ENCODE peak calls at places on chromosomes 4 and X, in four cellular contexts. One of them, this sample, is unnamed.

GRCh38 chrX:25427873-25428555 is 412.2 kb upstream of the ARX start:
- DNase-seq in A549: no peak
- DNase-seq in K562: no peak
- DNase-seq in HepG2: no peak
- DNase-seq in this sample: peak; percentile 66

GRCh38 chrX:1582686-1583437 is 8.5 kb upstream of the AKAP17A start:
- DNase-seq in A549: peak; percentile 69
- DNase-seq in HepG2: peak; percentile 63
- DNase-seq in K562: no peak
- DNase-seq in this sample: no peak

GRCh38 chrX:9681422-9681821 is 84.2 kb downstream of the GPR143 start:
- DNase-seq in HepG2: no peak
- DNase-seq in A549: no peak
- DNase-seq in K562: no peak
- DNase-seq in this sample: no peak

GRCh38 chr4:182642831-182643230 is 274.4 kb downstream of the DCTD start:
- DNase-seq in HepG2: peak; percentile 9
- DNase-seq in K562: no peak
- DNase-seq in A549: peak; percentile 0
- DNase-seq in this sample: no peak

GRCh38 chrX:40097492-40098263 is at the start of gene BCOR:
- DNase-seq in K562: peak; percentile 60
- DNase-seq in HepG2: no peak
- DNase-seq in A549: peak; percentile 80
- DNase-seq in this sample: no peak

GRCh38 chr4:106314960-106315359 is 1.0 kb downstream of the TBCK start:
- DNase-seq in K562: no peak
- DNase-seq in A549: no peak
- DNase-seq in HepG2: no peak
- DNase-seq in this sample: no peak

GRCh38 chrX:40065291-40066046 is 32.3 kb downstream of the BCOR start:
- DNase-seq in A549: no peak
- DNase-seq in K562: no peak
- DNase-seq in HepG2: no peak
- DNase-seq in this sample: no peak

GRCh38 chrX:36978886-36979285 is 29.3 kb upstream of the FAM47C start:
- DNase-seq in HepG2: no peak
- DNase-seq in A549: no peak
- DNase-seq in K562: no peak
- DNase-seq in this sample: no peak

GRCh38 chr4:17894421-17894820 is 83.6 kb downstream of the NCAPG start:
- DNase-seq in A549: no peak
- DNase-seq in HepG2: no peak
- DNase-seq in K562: no peak
- DNase-seq in this sample: no peak

GRCh38 chr4:1225272-1226166 is 23.4 kb downstream of the CTBP1 start:
- DNase-seq in K562: no peak
- DNase-seq in A549: no peak
- DNase-seq in HepG2: no peak
- DNase-seq in this sample: no peak

GRCh38 chr4:109665783-109666455 is 37.3 kb downstream of the CASP6 start:
- DNase-seq in A549: no peak
- DNase-seq in K562: no peak
- DNase-seq in HepG2: no peak
- DNase-seq in this sample: no peak

GRCh38 chrX:111168314-111168713 is 72.3 kb downstream of the PAK3 start:
- DNase-seq in A549: peak; percentile 25
- DNase-seq in K562: no peak
- DNase-seq in HepG2: peak; percentile 0
- DNase-seq in this sample: no peak

GRCh38 chr4:176939445-176939844 is 146.7 kb upstream of the VEGFC start:
- DNase-seq in K562: no peak
- DNase-seq in HepG2: no peak
- DNase-seq in A549: no peak
- DNase-seq in this sample: no peak

GRCh38 chrX:13357925-13358324 is 38.1 kb upstream of the ATXN3L start:
- DNase-seq in K562: no peak
- DNase-seq in HepG2: no peak
- DNase-seq in A549: no peak
- DNase-seq in this sample: no peak

GRCh38 chr4:140150636-140150885 is 3.4 kb downstream of the MAML3 start:
- DNase-seq in K562: no peak
- DNase-seq in HepG2: no peak
- DNase-seq in A549: no peak
- DNase-seq in this sample: no peak

GRCh38 chr4:139835006-139835405 is 169.4 kb downstream of the MGST2 start:
- DNase-seq in A549: no peak
- DNase-seq in HepG2: peak; percentile 32
- DNase-seq in K562: no peak
- DNase-seq in this sample: no peak

GRCh38 chr4:21134994-21135393 is 434.7 kb downstream of the PACRGL start:
- DNase-seq in K562: no peak
- DNase-seq in A549: peak; percentile 1
- DNase-seq in HepG2: no peak
- DNase-seq in this sample: no peak

GRCh38 chr4:68079918-68080317 is 49.8 kb downstream of the TMPRSS11F start:
- DNase-seq in K562: no peak
- DNase-seq in A549: no peak
- DNase-seq in HepG2: no peak
- DNase-seq in this sample: no peak
- TF ChIP-seq CTCF in K562: no peak
- TF ChIP-seq CTCF in A549: no peak
- TF ChIP-seq CTCF in HepG2: no peak
- TF ChIP-seq CTCF in this sample: peak; percentile 11

GRCh38 chr4:124203613-124204284 is 508.8 kb downstream of the ANKRD50 start:
- DNase-seq in K562: no peak
- DNase-seq in A549: no peak
- DNase-seq in HepG2: no peak
- DNase-seq in this sample: no peak

GRCh38 chr4:124202106-124202505 is 510.4 kb downstream of the ANKRD50 start:
- DNase-seq in HepG2: no peak
- DNase-seq in K562: no peak
- DNase-seq in A549: no peak
- DNase-seq in this sample: no peak

GRCh38 chr4:124199185-124199584 is 513.3 kb downstream of the ANKRD50 start:
- DNase-seq in HepG2: no peak
- DNase-seq in A549: no peak
- DNase-seq in K562: no peak
- DNase-seq in this sample: no peak

GRCh38 chr4:124199755-124200154 is 512.8 kb downstream of the ANKRD50 start:
- DNase-seq in A549: no peak
- DNase-seq in HepG2: no peak
- DNase-seq in K562: no peak
- DNase-seq in this sample: no peak
- TF ChIP-seq RNF2 in A549: no peak
- TF ChIP-seq RNF2 in HepG2: no peak
- TF ChIP-seq RNF2 in K562: no peak
- TF ChIP-seq RNF2 in this sample: no peak

DNA sequence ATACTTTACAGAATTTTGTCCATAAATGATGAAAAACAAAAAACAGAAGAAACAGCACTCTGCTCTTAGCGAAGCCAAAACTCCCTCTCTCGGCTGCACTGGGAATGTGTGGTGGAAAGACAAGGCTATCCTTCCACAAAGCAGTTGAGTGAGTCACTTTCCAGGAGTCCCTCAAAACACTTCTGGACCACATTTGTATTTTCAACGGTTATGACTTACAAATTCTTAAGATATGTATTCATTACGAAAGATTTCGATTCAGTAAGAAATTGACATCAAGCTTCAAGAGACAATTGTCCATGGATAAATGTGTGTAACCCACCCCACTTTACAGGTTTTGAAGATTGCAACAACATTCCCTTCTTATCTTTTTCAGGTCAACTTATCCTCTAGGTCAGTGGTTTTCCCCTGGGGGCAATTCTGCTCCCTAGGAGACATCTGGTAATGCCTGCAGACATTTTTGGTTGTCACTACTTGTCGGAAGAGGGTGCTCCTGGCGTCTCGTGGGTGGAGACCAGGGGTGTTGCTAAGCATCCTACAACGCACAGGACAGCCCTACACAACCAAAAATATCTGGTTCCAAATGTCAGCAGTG is 66.7 kb upstream of the MTNR1A start:
- DNase-seq in K562: no peak
- DNase-seq in A549: no peak
- DNase-seq in HepG2: no peak
- DNase-seq in this sample: no peak
- TF ChIP-seq CTCF in K562: peak; percentile 10
- TF ChIP-seq CTCF in A549: no peak
- TF ChIP-seq CTCF in HepG2: no peak
- TF ChIP-seq CTCF in this sample: no peak

DNA sequence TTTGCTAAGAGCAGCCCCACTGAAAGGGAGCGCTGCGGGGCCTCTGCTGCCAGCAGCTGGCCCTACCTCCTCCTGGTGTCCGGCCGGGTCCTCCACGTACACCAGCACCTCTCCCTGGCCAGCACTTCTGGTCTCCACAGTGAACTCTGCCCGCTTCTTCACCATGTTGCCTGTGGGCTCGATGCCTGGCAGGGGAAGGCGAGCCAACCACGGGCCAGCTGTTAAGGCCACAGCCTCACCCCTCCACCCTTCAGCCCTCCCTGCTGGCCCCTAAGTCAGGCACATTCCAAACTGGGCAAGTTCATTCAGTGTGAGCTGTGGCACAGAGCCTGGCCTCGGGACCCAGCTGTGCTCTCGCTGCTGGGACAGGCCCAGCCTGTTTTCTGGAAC is 7.8 kb downstream of the FLNA start:
- DNase-seq in HepG2: no peak
- DNase-seq in K562: no peak
- DNase-seq in A549: no peak
- DNase-seq in this sample: no peak
- TF ChIP-seq RNF2 in HepG2: no peak
- TF ChIP-seq RNF2 in K562: no peak
- TF ChIP-seq RNF2 in A549: no peak
- TF ChIP-seq RNF2 in this sample: no peak

DNA sequence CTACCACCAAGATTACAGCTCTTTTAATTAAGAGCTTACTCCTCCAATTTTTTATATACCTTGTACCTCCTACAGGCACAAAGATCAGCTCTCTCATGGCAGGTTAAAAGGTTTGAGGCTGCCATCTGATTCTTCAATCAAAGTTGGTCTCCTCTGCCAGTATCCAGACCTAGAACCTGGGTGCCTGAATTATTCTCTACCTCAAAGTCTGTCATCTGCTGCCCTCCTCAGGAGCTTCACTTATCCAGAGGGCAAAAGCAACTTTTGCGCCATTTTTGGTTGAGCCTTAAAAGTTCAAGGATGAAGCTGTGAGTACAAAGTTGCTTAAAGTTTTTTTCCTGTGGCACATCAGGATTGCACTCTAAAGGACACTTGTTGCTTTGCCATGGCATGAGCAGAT is 343.7 kb upstream of the PPP1R2C start:
- DNase-seq in HepG2: no peak
- DNase-seq in K562: no peak
- DNase-seq in A549: no peak
- DNase-seq in this sample: no peak
- TF ChIP-seq CTCF in HepG2: peak; percentile 9
- TF ChIP-seq CTCF in K562: no peak
- TF ChIP-seq CTCF in A549: no peak
- TF ChIP-seq CTCF in this sample: peak; percentile 7

GRCh38 chrX:75228854-75229253 is 45.0 kb upstream of the UPRT start:
- DNase-seq in HepG2: no peak
- DNase-seq in A549: no peak
- DNase-seq in K562: no peak
- DNase-seq in this sample: no peak

GRCh38 chrX:75230296-75230695 is 43.6 kb upstream of the UPRT start:
- DNase-seq in K562: no peak
- DNase-seq in A549: no peak
- DNase-seq in HepG2: no peak
- DNase-seq in this sample: no peak

GRCh38 chrX:75226280-75226679 is 47.6 kb upstream of the UPRT start:
- DNase-seq in HepG2: no peak
- DNase-seq in A549: no peak
- DNase-seq in K562: no peak
- DNase-seq in this sample: no peak

GRCh38 chrX:75229774-75230173 is 44.1 kb upstream of the UPRT start:
- DNase-seq in K562: no peak
- DNase-seq in HepG2: no peak
- DNase-seq in A549: no peak
- DNase-seq in this sample: no peak
- TF ChIP-seq RNF2 in K562: no peak
- TF ChIP-seq RNF2 in HepG2: no peak
- TF ChIP-seq RNF2 in A549: no peak
- TF ChIP-seq RNF2 in this sample: no peak

DNA sequence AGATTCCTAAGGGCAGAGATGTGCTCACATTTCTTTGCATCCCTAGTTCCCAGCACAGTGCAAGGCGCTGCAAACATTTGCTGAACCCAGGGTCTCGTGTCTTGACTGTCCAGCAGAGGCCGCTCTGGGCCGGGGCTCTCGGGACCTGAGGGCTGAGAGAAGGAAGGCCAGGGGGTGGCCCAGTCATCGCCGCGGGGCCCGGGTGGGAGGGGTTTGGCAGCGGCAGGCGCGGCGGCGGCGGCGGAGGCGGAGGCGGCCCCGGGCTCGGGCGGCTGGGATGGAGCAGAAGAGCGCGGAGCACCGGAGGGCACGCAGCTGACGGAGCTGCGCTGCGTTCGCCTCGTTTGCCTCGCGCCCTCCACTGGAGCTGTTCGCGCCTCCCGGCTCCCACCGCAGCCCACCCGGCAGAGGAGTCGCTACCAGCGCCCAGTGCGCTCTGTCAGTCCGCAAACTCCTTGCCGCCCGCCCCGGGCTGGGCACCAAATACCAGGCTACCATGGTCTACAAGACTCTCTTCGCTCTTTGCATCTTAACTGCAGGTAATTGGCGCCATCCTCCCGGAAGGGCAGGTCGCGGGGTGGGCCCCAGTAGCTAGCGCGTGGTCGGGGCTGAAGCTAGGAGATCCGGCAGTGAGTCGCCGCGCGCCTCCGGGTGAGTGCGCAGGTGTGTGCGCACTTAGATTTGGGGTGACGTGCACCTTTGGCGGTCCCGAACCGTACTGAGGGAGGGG is at the start of gene PARM1:
- DNase-seq in A549: peak; percentile 72
- DNase-seq in K562: peak; percentile 55
- DNase-seq in HepG2: peak; percentile 59
- DNase-seq in this sample: peak; percentile 94
- TF ChIP-seq CTCF in A549: peak; percentile 69
- TF ChIP-seq CTCF in K562: peak; percentile 72
- TF ChIP-seq CTCF in HepG2: peak; percentile 82
- TF ChIP-seq CTCF in this sample: peak; percentile 78

DNA sequence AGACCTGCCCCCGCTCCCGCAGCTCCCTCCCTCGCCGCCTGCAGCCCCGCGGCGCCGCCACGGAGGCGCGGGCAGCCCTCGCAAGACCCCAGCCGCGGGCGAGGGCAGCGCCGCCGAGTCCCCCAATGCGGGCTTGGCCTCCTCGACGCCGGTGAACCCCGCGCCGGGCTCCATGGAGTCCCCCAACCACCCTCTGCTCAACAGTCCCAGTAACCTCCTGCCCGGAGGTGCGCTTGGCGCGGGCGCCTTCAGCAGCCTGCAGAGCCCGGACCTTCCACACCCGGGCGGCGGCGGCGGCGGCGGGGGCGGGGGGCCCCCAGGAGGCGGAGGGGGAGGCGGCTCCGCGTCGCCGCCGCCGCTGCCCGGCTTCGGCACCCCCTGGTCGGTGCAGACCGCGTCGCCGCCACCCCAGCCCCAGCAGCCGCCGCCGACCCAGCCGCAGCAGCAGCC is 1.2 kb downstream of the CPEB2 start:
- DNase-seq in HepG2: no peak
- DNase-seq in A549: no peak
- DNase-seq in K562: peak; percentile 61
- DNase-seq in this sample: no peak
- TF ChIP-seq RNF2 in HepG2: no peak
- TF ChIP-seq RNF2 in A549: no peak
- TF ChIP-seq RNF2 in K562: no peak
- TF ChIP-seq RNF2 in this sample: no peak